ENCODE peak calls at places on chromosomes 4 and X, in nine cellular contexts. K is activated CD8-positive, alpha-beta memory T cell treated with anti-CD3 and anti-CD28 coated beads for 1 hour; F is NCI-H2029; S is activated CD4-positive, alpha-beta T cell treated with anti-CD3 and anti-CD28 coated beads, Interleukin-2, amount 50 U/mL, for 4 hours; B is pancreas; D is ACHN; R is NB4; L is NT2/D1; G is GM12878. O is an unnamed sample.

GRCh38 chr4:79597266-79597665 is 189.2 kb upstream of the GK2 start:
- DNase-seq in K (no peak), F (no peak), S (no peak), B (no peak), D (no peak), R (peak), L (no peak), G (no peak), O (no peak)

GRCh38 chr4:25209702-25210101 is 24.1 kb upstream of the PI4K2B start:
- DNase-seq in K (no peak), F (no peak), S (no peak), B (no peak), D (no peak), R (no peak), L (no peak), G (no peak), O (no peak)

GRCh38 chr4:182143086-182143821 is 99.9 kb upstream of the TENM3 start:
- DNase-seq in K (no peak), F (no peak), S (no peak), B (no peak), D (peak), R (no peak), L (no peak), G (no peak), O (no peak)

GRCh38 chr4:184815046-184815877 is 10.5 kb downstream of the ACSL1 start:
- DNase-seq in K (no peak), F (peak), S (no peak), B (peak), D (peak), R (peak), L (no peak), G (peak), O (peak)

GRCh38 chr4:26884486-26884988 is 23.9 kb downstream of the STIM2 start:
- DNase-seq in K (no peak), F (no peak), S (no peak), B (no peak), D (no peak), R (no peak), L (no peak), G (peak), O (peak)

GRCh38 chr4:124685851-124686250 is 26.7 kb downstream of the ANKRD50 start:
- DNase-seq in K (no peak), F (no peak), S (no peak), B (no peak), D (no peak), R (no peak), L (no peak), G (no peak), O (no peak)

GRCh38 chrX:47380268-47380667 is 9.9 kb downstream of the ZNF157 start:
- DNase-seq in K (peak), F (no peak), S (peak), B (no peak), D (no peak), R (no peak), L (no peak), G (peak), O (no peak)

GRCh38 chr4:101599620-101600019 is 190.9 kb upstream of the BANK1 start:
- DNase-seq in K (no peak), F (no peak), S (no peak), B (no peak), D (no peak), R (peak), L (no peak), G (no peak), O (no peak)

GRCh38 chr4:9927317-9928007 is 93.8 kb downstream of the SLC2A9 start:
- DNase-seq in K (no peak), F (no peak), S (no peak), B (no peak), D (no peak), R (no peak), L (no peak), G (no peak), O (no peak)

O was measured in NAMALWA.